ENCODE peak calls at places on chromosomes 4 and X, in seven cellular contexts. B, I, K, N, X, M and J are unnamed samples.

GRCh38 chr4:143225167-143225566 is 40.5 kb downstream of the USP38 start:
- DNase-seq in B (no peak), I (no peak), K (no peak), N (no peak), X (no peak), M (no peak), J (no peak)

GRCh38 chr4:36854554-36854953 is 390.0 kb upstream of the NWD2 start:
- DNase-seq in B (no peak), I (no peak), K (no peak), N (no peak), X (no peak), M (no peak), J (no peak)

GRCh38 chr4:121122661-121123060 is 41.5 kb downstream of the TNIP3 start:
- DNase-seq in B (no peak), I (no peak), K (no peak), N (no peak), X (no peak), M (no peak), J (no peak)

GRCh38 chr4:169033660-169034059 is 23.6 kb upstream of the CBR4 start:
- DNase-seq in B (no peak), I (no peak), K (no peak), N (no peak), X (peak; percentile 51), M (no peak), J (no peak)

GRCh38 chr4:47315346-47315745 is 148.2 kb downstream of the COMMD8 start:
- DNase-seq in B (no peak), I (no peak), K (no peak), N (no peak), X (no peak), M (no peak), J (no peak)

GRCh38 chr4:73683033-73683432 is 57.3 kb upstream of the CXCL8 start:
- DNase-seq in B (no peak), I (no peak), K (no peak), N (no peak), X (no peak), M (no peak), J (no peak)

GRCh38 chr4:127783026-127783769 is 1.1 kb downstream of the HSPA4L start:
- DNase-seq in B (peak; percentile 66), I (peak; percentile 84), K (peak; percentile 87), N (peak; percentile 62), X (peak; percentile 46), M (peak; percentile 65), J (peak; percentile 50)

GRCh38 chr4:108483077-108483476 is 137.3 kb upstream of the RPL34 start:
- DNase-seq in B (no peak), I (no peak), K (no peak), N (no peak), X (no peak), M (no peak), J (no peak)

GRCh38 chrX:17828156-17828555 is 32.9 kb downstream of the RAI2 start:
- DNase-seq in B (no peak), I (no peak), K (no peak), N (no peak), X (no peak), M (no peak), J (no peak)

GRCh38 chr4:119113033-119113655 is 22.5 kb upstream of the MYOZ2 start:
- DNase-seq in B (no peak), I (no peak), K (no peak), N (no peak), X (no peak), M (no peak), J (no peak)

GRCh38 chrX:18252644-18253359 is 32.1 kb upstream of the BEND2 start:
- DNase-seq in B (no peak), I (no peak), K (no peak), N (no peak), X (no peak), M (no peak), J (no peak)

GRCh38 chrX:1491851-1492349 is 39.2 kb upstream of the ASMTL start:
- DNase-seq in B (no peak), I (no peak), K (peak; percentile 24), N (no peak), X (peak; percentile 36), M (no peak), J (no peak)

GRCh38 chr4:144787365-144788263 is 141.7 kb downstream of the HHIP start:
- DNase-seq in B (no peak), I (no peak), K (no peak), N (no peak), X (peak; percentile 22), M (no peak), J (no peak)

GRCh38 chr4:83180469-83180968 is 66.0 kb upstream of the PLAC8 start:
- DNase-seq in B (no peak), I (no peak), K (no peak), N (no peak), X (no peak), M (no peak), J (no peak)

GRCh38 chrX:72003811-72004750 is 93.4 kb downstream of the NHSL2 start:
- DNase-seq in B (peak; percentile 35), I (no peak), K (no peak), N (peak; percentile 51), X (peak; percentile 48), M (no peak), J (no peak)

GRCh38 chr4:40240040-40240653 is 43.3 kb downstream of the RHOH start:
- DNase-seq in B (no peak), I (no peak), K (no peak), N (no peak), X (no peak), M (no peak), J (no peak)

GRCh38 chrX:72276478-72276953 is 532 bp downstream of the RPS4X start:
- DNase-seq in B (no peak), I (no peak), K (no peak), N (no peak), X (no peak), M (no peak), J (no peak)

GRCh38 chrX:119647552-119648420 is 41.6 kb upstream of the NKRF start:
- DNase-seq in B (no peak), I (no peak), K (no peak), N (no peak), X (no peak), M (no peak), J (no peak)

GRCh38 chr4:155342142-155342541 is 34.6 kb downstream of the MAP9 start:
- DNase-seq in B (no peak), I (no peak), K (no peak), N (no peak), X (no peak), M (no peak), J (no peak)

GRCh38 chr4:121192500-121192899 is 28.4 kb upstream of the TNIP3 start:
- DNase-seq in B (no peak), I (no peak), K (no peak), N (no peak), X (peak; percentile 15), M (no peak), J (no peak)

GRCh38 chrX:19563327-19563726 is 48.0 kb upstream of the MAP3K15 start:
- DNase-seq in B (no peak), I (no peak), K (no peak), N (no peak), X (no peak), M (no peak), J (no peak)

GRCh38 chrX:100649550-100650356 is 5.8 kb downstream of the SRPX2 start:
- DNase-seq in B (peak; percentile 60), I (peak; percentile 53), K (peak; percentile 87), N (peak; percentile 79), X (no peak), M (peak; percentile 75), J (peak; percentile 47)

GRCh38 chrX:105317117-105317516 is 96.6 kb upstream of the TEX13A start:
- DNase-seq in B (no peak), I (no peak), K (no peak), N (no peak), X (no peak), M (no peak), J (no peak)

GRCh38 chr4:173235050-173235449 is 66.4 kb downstream of the GALNT7 start:
- DNase-seq in B (no peak), I (no peak), K (no peak), N (no peak), X (peak; percentile 17), M (no peak), J (no peak)

GRCh38 chr4:173231916-173232315 is 63.3 kb downstream of the GALNT7 start:
- DNase-seq in B (no peak), I (no peak), K (no peak), N (no peak), X (no peak), M (no peak), J (no peak)

GRCh38 chr4:173237722-173238121 is 69.1 kb downstream of the GALNT7 start:
- DNase-seq in B (no peak), I (no peak), K (no peak), N (no peak), X (no peak), M (no peak), J (no peak)

GRCh38 chr4:173240696-173241095 is 72.1 kb downstream of the GALNT7 start:
- DNase-seq in B (no peak), I (no peak), K (no peak), N (no peak), X (no peak), M (no peak), J (no peak)

DNA sequence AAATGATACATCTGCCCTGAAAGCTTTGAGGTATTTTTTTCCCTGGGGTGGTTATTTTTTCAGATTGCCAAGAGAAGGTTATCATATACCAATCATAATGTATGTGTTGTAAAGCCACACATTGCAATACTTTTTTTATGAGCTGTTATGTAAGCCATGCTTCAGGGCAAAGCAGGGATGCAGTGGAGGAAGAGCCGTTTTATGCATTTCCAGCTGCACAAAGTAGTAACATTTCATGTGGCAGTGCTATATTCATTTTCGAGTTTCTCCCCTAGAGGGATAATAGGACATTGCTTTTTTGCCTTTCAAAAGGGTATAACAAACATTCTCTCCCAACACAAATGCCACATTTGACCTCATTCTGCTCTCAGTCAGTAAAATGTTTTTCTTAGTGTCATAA is 68.5 kb downstream of the GALNT7 start:
- DNase-seq in B (no peak), I (no peak), K (no peak), N (no peak), X (peak; percentile 22), M (no peak), J (no peak)
- TF ChIP-seq CTCF in B (no peak), I (no peak), K (no peak), N (no peak), X (peak; percentile 23), M (peak; percentile 33), J (no peak)

GRCh38 chrX:51896626-51897025 is 3.2 kb downstream of the MAGED1 start:
- DNase-seq in B (no peak), I (no peak), K (no peak), N (no peak), X (no peak), M (no peak), J (no peak)
- H3K36me3 ChIP-seq in B (peaks cover 43% of the 10 kb centered on the region), I (peaks cover 43% of the 10 kb centered on the region), K (peaks cover 41% of the 10 kb centered on the region), N (no peaks in the 10 kb centered on the region), X (peaks cover 58% of the 10 kb centered on the region), M (no peaks in the 10 kb centered on the region), J (peaks cover 3% of the 10 kb centered on the region)

GRCh38 chrX:129755779-129756650 is 17.2 kb downstream of the XPNPEP2 start:
- DNase-seq in B (no peak), I (no peak), K (no peak), N (no peak), X (no peak), M (no peak), J (no peak)
- TF ChIP-seq CTCF in B (no peak), I (no peak), K (no peak), N (no peak), X (no peak), M (no peak), J (no peak)

GRCh38 chr4:48623182-48623780 is 133.2 kb downstream of the ZAR1 start:
- DNase-seq in B (no peak), I (no peak), K (no peak), N (no peak), X (no peak), M (no peak), J (no peak)

GRCh38 chr4:48620861-48621260 is 130.8 kb downstream of the ZAR1 start:
- DNase-seq in B (no peak), I (no peak), K (no peak), N (no peak), X (no peak), M (no peak), J (no peak)

GRCh38 chr4:48620093-48620492 is 130.0 kb downstream of the ZAR1 start:
- DNase-seq in B (no peak), I (no peak), K (no peak), N (no peak), X (no peak), M (no peak), J (no peak)
- H3K36me3 ChIP-seq in B (peaks cover 39% of the 10 kb centered on the region), I (no peaks in the 10 kb centered on the region), K (peaks cover 30% of the 10 kb centered on the region), N (no peaks in the 10 kb centered on the region), X (peaks cover 27% of the 10 kb centered on the region), M (peaks cover 24% of the 10 kb centered on the region), J (peaks cover 3% of the 10 kb centered on the region)